ENCODE peak calls at places on chromosomes 6 and 20, in ten cellular contexts. M is fibroblast of pulmonary artery, G is mammary epithelial cell, A is IMR-90, B is pancreas, C is fibroblast of mammary gland, U is astrocyte of the spinal cord, W is A549, K is PC-3, S is omental fat pad. J is an unnamed sample.

GRCh38 chr6:7471171-7471570 is 70.3 kb upstream of the DSP start:
- DNase-seq in M (no peak), G (no peak), A (no peak), B (no peak), C (no peak), U (no peak), W (no peak), K (no peak), S (no peak), J (no peak)

GRCh38 chr20:50215101-50215500 is 24.5 kb downstream of the CEBPB start:
- DNase-seq in M (peak), G (no peak), A (peak), B (peak), C (peak), U (peak), W (no peak), K (no peak), S (no peak), J (no peak)

GRCh38 chr6:15929685-15930084 is 199.2 kb upstream of the MYLIP start:
- DNase-seq in M (peak), G (peak), A (no peak), B (no peak), C (no peak), U (no peak), W (no peak), K (no peak), S (no peak), J (no peak)

GRCh38 chr20:7858851-7859250 is 81.4 kb downstream of the HAO1 start:
- DNase-seq in M (no peak), G (no peak), A (no peak), B (no peak), C (no peak), U (peak), W (no peak), K (no peak), S (no peak), J (no peak)

GRCh38 chr20:2873747-2874041 is 413 bp downstream of the PTPRA start:
- DNase-seq in M (no peak), G (no peak), A (peak), B (peak), C (peak), U (peak), W (peak), K (peak), S (no peak), J (peak)

GRCh38 chr6:52143551-52143950 is 42.6 kb upstream of the IL17A start:
- DNase-seq in M (no peak), G (no peak), A (no peak), B (no peak), C (no peak), U (no peak), W (no peak), K (no peak), S (no peak), J (no peak)

GRCh38 chr20:36542019-36542488 is 735 bp downstream of the MYL9 start:
- DNase-seq in M (peak), G (no peak), A (peak), B (peak), C (peak), U (no peak), W (no peak), K (peak), S (no peak), J (peak)

GRCh38 chr6:16982827-16983226 is 119.0 kb upstream of the STMND1 start:
- DNase-seq in M (peak), G (peak), A (peak), B (no peak), C (peak), U (peak), W (no peak), K (no peak), S (no peak), J (no peak)

GRCh38 chr20:33725607-33726264 is 5.6 kb upstream of the PXMP4 start:
- DNase-seq in M (no peak), G (no peak), A (no peak), B (no peak), C (no peak), U (no peak), W (no peak), K (no peak), S (no peak), J (no peak)

GRCh38 chr6:166786704-166787293 is 159.7 kb upstream of the RPS6KA2 start:
- DNase-seq in M (peak), G (peak), A (peak), B (no peak), C (peak), U (peak), W (peak), K (peak), S (no peak), J (no peak)

GRCh38 chr6:10351678-10352220 is 63.1 kb downstream of the TFAP2A start:
- DNase-seq in M (no peak), G (no peak), A (no peak), B (no peak), C (no peak), U (no peak), W (no peak), K (no peak), S (no peak), J (no peak)

GRCh38 chr6:28838289-28838633 is 85.5 kb downstream of the TRIM27 start:
- DNase-seq in M (peak), G (peak), A (peak), B (peak), C (peak), U (peak), W (no peak), K (peak), S (peak), J (peak)

GRCh38 chr6:133778414-133778813 is 110.5 kb upstream of the TCF21 start:
- DNase-seq in M (peak), G (peak), A (peak), B (no peak), C (peak), U (peak), W (no peak), K (peak), S (no peak), J (no peak)

GRCh38 chr6:7615611-7616383 is 25.8 kb downstream of the SNRNP48 start:
- DNase-seq in M (peak), G (peak), A (peak), B (no peak), C (peak), U (peak), W (peak), K (peak), S (no peak), J (peak)

GRCh38 chr6:137969874-137970273 is 102.8 kb downstream of the TNFAIP3 start:
- DNase-seq in M (no peak), G (no peak), A (no peak), B (no peak), C (no peak), U (no peak), W (no peak), K (no peak), S (no peak), J (no peak)

GRCh38 chr20:63461364-63461763 is 11.1 kb downstream of the KCNQ2 start:
- DNase-seq in M (no peak), G (no peak), A (no peak), B (no peak), C (no peak), U (no peak), W (no peak), K (peak), S (no peak), J (peak)

GRCh38 chr6:108801331-108801730 is 46.9 kb upstream of the ARMC2 start:
- DNase-seq in M (no peak), G (no peak), A (no peak), B (no peak), C (no peak), U (no peak), W (no peak), K (no peak), S (no peak), J (no peak)

GRCh38 chr6:106823732-106824351 is 150.7 kb downstream of the CD24 start:
- DNase-seq in M (no peak), G (no peak), A (no peak), B (peak), C (no peak), U (no peak), W (no peak), K (no peak), S (no peak), J (no peak)

GRCh38 chr20:33783256-33783655 is 27.9 kb upstream of the CHMP4B start:
- DNase-seq in M (no peak), G (no peak), A (no peak), B (no peak), C (no peak), U (no peak), W (no peak), K (no peak), S (no peak), J (no peak)

GRCh38 chr20:61682998-61683681 is 382.5 kb downstream of the TAF4 start:
- DNase-seq in M (no peak), G (peak), A (peak), B (no peak), C (peak), U (no peak), W (no peak), K (no peak), S (no peak), J (no peak)

GRCh38 chr6:135285165-135285564 is 104.1 kb downstream of the MYB start:
- DNase-seq in M (no peak), G (no peak), A (no peak), B (no peak), C (no peak), U (no peak), W (no peak), K (no peak), S (no peak), J (no peak)

GRCh38 chr6:23181301-23182110 is 612.1 kb downstream of the HDGFL1 start:
- DNase-seq in M (no peak), G (no peak), A (no peak), B (no peak), C (no peak), U (no peak), W (no peak), K (no peak), S (no peak), J (no peak)

GRCh38 chr20:36950432-36951197 is 893 bp downstream of the SAMHD1 start:
- DNase-seq in M (peak), G (peak), A (peak), B (no peak), C (peak), U (no peak), W (peak), K (peak), S (no peak), J (no peak)

GRCh38 chr6:41367700-41368099 is 32.3 kb downstream of the NCR2 start:
- DNase-seq in M (peak), G (peak), A (peak), B (no peak), C (peak), U (peak), W (peak), K (peak), S (no peak), J (peak)

GRCh38 chr6:163752446-163752845 is 337.9 kb downstream of the QKI start:
- DNase-seq in M (no peak), G (no peak), A (no peak), B (no peak), C (no peak), U (no peak), W (no peak), K (no peak), S (no peak), J (no peak)

GRCh38 chr6:44179072-44179536 is 20.5 kb downstream of the CAPN11 start:
- DNase-seq in M (no peak), G (no peak), A (no peak), B (no peak), C (peak), U (no peak), W (no peak), K (peak), S (no peak), J (no peak)

GRCh38 chr6:91608428-91608827 is 1021.6 kb upstream of the MAP3K7 start:
- DNase-seq in M (no peak), G (no peak), A (no peak), B (no peak), C (no peak), U (no peak), W (no peak), K (no peak), S (no peak), J (no peak)

GRCh38 chr6:97901531-97901930 is 618.5 kb upstream of the MMS22L start:
- DNase-seq in M (no peak), G (no peak), A (no peak), B (no peak), C (no peak), U (no peak), W (no peak), K (no peak), S (no peak), J (no peak)

GRCh38 chr6:61809004-61809595 is 476.9 kb downstream of the KHDRBS2 start:
- DNase-seq in M (peak), G (peak), A (no peak), B (no peak), C (peak), U (no peak), W (peak), K (peak), S (no peak), J (peak)

GRCh38 chr20:23358923-23359572 is 2.9 kb upstream of the GZF1 start:
- DNase-seq in M (no peak), G (no peak), A (no peak), B (peak), C (no peak), U (no peak), W (no peak), K (no peak), S (no peak), J (no peak)

GRCh38 chr20:18058661-18059467 is 1.1 kb upstream of the OVOL2 start:
- DNase-seq in M (no peak), G (peak), A (no peak), B (peak), C (no peak), U (no peak), W (no peak), K (peak), S (no peak), J (peak)

GRCh38 chr6:45420083-45420908 is 42.6 kb upstream of the SUPT3H start:
- DNase-seq in M (peak), G (peak), A (peak), B (no peak), C (peak), U (peak), W (no peak), K (peak), S (no peak), J (peak)

GRCh38 chr6:130421567-130421966 is 55.8 kb downstream of the TMEM200A start:
- DNase-seq in M (peak), G (peak), A (peak), B (no peak), C (peak), U (peak), W (no peak), K (no peak), S (no peak), J (no peak)

GRCh38 chr6:44641344-44641743 is 253.8 kb downstream of the CDC5L start:
- DNase-seq in M (no peak), G (no peak), A (no peak), B (no peak), C (peak), U (peak), W (no peak), K (no peak), S (no peak), J (no peak)

GRCh38 chr6:108622601-108623335 is 62.1 kb downstream of the FOXO3 start:
- DNase-seq in M (peak), G (peak), A (peak), B (no peak), C (peak), U (peak), W (no peak), K (no peak), S (no peak), J (no peak)

GRCh38 chr20:2654384-2654822 is 2.0 kb downstream of the NOP56 start:
- DNase-seq in M (no peak), G (no peak), A (no peak), B (no peak), C (no peak), U (no peak), W (no peak), K (no peak), S (no peak), J (no peak)

GRCh38 chr6:135383297-135383696 is 114.2 kb downstream of the AHI1 start:
- DNase-seq in M (no peak), G (no peak), A (peak), B (no peak), C (peak), U (no peak), W (no peak), K (no peak), S (no peak), J (no peak)

GRCh38 chr20:24432057-24432456 is 37.4 kb upstream of the SYNDIG1 start:
- DNase-seq in M (no peak), G (no peak), A (no peak), B (no peak), C (no peak), U (no peak), W (no peak), K (no peak), S (no peak), J (no peak)
- TF ChIP-seq CTCF in M (no peak), G (no peak), A (no peak), B (no peak), C (no peak), U (peak), W (no peak), K (no peak), S (no peak), J (no peak)

GRCh38 chr6:62891065-62891647 is 320.1 kb upstream of the FKBP1C start:
- DNase-seq in M (peak), G (no peak), A (no peak), B (no peak), C (peak), U (no peak), W (no peak), K (peak), S (no peak), J (no peak)
- TF ChIP-seq CTCF in M (peak), G (peak), A (peak), B (peak), C (peak), U (no peak), W (peak), K (peak), S (no peak), J (peak)

GRCh38 chr6:72216222-72217106 is 330.1 kb downstream of the RIMS1 start:
- DNase-seq in M (no peak), G (no peak), A (no peak), B (peak), C (no peak), U (no peak), W (no peak), K (peak), S (no peak), J (no peak)

GRCh38 chr6:72219536-72219935 is 333.2 kb downstream of the RIMS1 start:
- DNase-seq in M (no peak), G (no peak), A (peak), B (no peak), C (no peak), U (no peak), W (no peak), K (no peak), S (no peak), J (no peak)

GRCh38 chr6:72212686-72213085 is 326.3 kb downstream of the RIMS1 start:
- DNase-seq in M (no peak), G (no peak), A (no peak), B (no peak), C (no peak), U (no peak), W (no peak), K (no peak), S (no peak), J (no peak)

GRCh38 chr6:72217626-72218025 is 331.3 kb downstream of the RIMS1 start:
- DNase-seq in M (no peak), G (no peak), A (no peak), B (no peak), C (no peak), U (no peak), W (no peak), K (no peak), S (no peak), J (no peak)

GRCh38 chr6:72218125-72218524 is 331.8 kb downstream of the RIMS1 start:
- DNase-seq in M (peak), G (peak), A (peak), B (peak), C (peak), U (peak), W (peak), K (peak), S (no peak), J (peak)
- TF ChIP-seq CTCF in M (peak), G (peak), A (peak), B (peak), C (peak), U (peak), W (no peak), K (peak), S (no peak), J (peak)

GRCh38 chr6:118080547-118080946 is 173.5 kb downstream of the SLC35F1 start:
- DNase-seq in M (no peak), G (no peak), A (no peak), B (no peak), C (no peak), U (no peak), W (no peak), K (peak), S (no peak), J (no peak)
- TF ChIP-seq CTCF in M (no peak), G (no peak), A (no peak), B (no peak), C (peak), U (peak), W (no peak), K (peak), S (no peak), J (no peak)

GRCh38 chr20:45933231-45934045 is 1.0 kb upstream of the PCIF1 start:
- DNase-seq in M (peak), G (peak), A (peak), B (peak), C (peak), U (peak), W (peak), K (peak), S (no peak), J (peak)
- TF ChIP-seq CTCF in M (peak), G (no peak), A (peak), B (no peak), C (peak), U (peak), W (peak), K (peak), S (no peak), J (no peak)